ENCODE peak calls at places on chromosomes 3 and 15, in nine cellular contexts. One of them, this sample, is unnamed.

GRCh38 chr15:77552066-77552465 is 80.6 kb downstream of the LINGO1 start:
- DNase-seq in EL: no peak
- DNase-seq in sigmoid colon: no peak
- DNase-seq in H54: no peak
- DNase-seq in activated effector memory CD4-positive, alpha-beta T cell treated with anti-CD3 and anti-CD28 coated beads, Interleukin-2, amount 50 U/mL, for 16 hours: no peak
- DNase-seq in HCEC 1CT: no peak
- DNase-seq in WERI-Rb-1: no peak
- DNase-seq in BJ: no peak
- DNase-seq in substantia nigra: no peak
- DNase-seq in this sample: no peak

GRCh38 chr3:174122411-174122810 is 724.9 kb downstream of the NLGN1 start:
- DNase-seq in EL: no peak
- DNase-seq in sigmoid colon: no peak
- DNase-seq in H54: no peak
- DNase-seq in activated effector memory CD4-positive, alpha-beta T cell treated with anti-CD3 and anti-CD28 coated beads, Interleukin-2, amount 50 U/mL, for 16 hours: no peak
- DNase-seq in HCEC 1CT: no peak
- DNase-seq in WERI-Rb-1: no peak
- DNase-seq in BJ: no peak
- DNase-seq in substantia nigra: no peak
- DNase-seq in this sample: no peak

GRCh38 chr15:96583671-96584070 is 253.2 kb downstream of the NR2F2 start:
- DNase-seq in EL: peak; percentile 29
- DNase-seq in sigmoid colon: no peak
- DNase-seq in H54: no peak
- DNase-seq in activated effector memory CD4-positive, alpha-beta T cell treated with anti-CD3 and anti-CD28 coated beads, Interleukin-2, amount 50 U/mL, for 16 hours: no peak
- DNase-seq in HCEC 1CT: no peak
- DNase-seq in WERI-Rb-1: no peak
- DNase-seq in BJ: no peak
- DNase-seq in substantia nigra: no peak
- DNase-seq in this sample: no peak

GRCh38 chr3:41716391-41716910 is 245.5 kb downstream of the ULK4 start:
- DNase-seq in EL: peak; percentile 17
- DNase-seq in sigmoid colon: no peak
- DNase-seq in H54: no peak
- DNase-seq in activated effector memory CD4-positive, alpha-beta T cell treated with anti-CD3 and anti-CD28 coated beads, Interleukin-2, amount 50 U/mL, for 16 hours: no peak
- DNase-seq in HCEC 1CT: peak; percentile 27
- DNase-seq in WERI-Rb-1: no peak
- DNase-seq in BJ: no peak
- DNase-seq in substantia nigra: no peak
- DNase-seq in this sample: no peak

GRCh38 chr3:58071480-58071971 is 63.3 kb downstream of the FLNB start:
- DNase-seq in EL: no peak
- DNase-seq in sigmoid colon: no peak
- DNase-seq in H54: no peak
- DNase-seq in activated effector memory CD4-positive, alpha-beta T cell treated with anti-CD3 and anti-CD28 coated beads, Interleukin-2, amount 50 U/mL, for 16 hours: no peak
- DNase-seq in HCEC 1CT: no peak
- DNase-seq in WERI-Rb-1: no peak
- DNase-seq in BJ: no peak
- DNase-seq in substantia nigra: no peak
- DNase-seq in this sample: no peak

GRCh38 chr15:52370010-52370409 is 74.4 kb upstream of the MYO5C start:
- DNase-seq in EL: peak; percentile 12
- DNase-seq in sigmoid colon: no peak
- DNase-seq in H54: no peak
- DNase-seq in activated effector memory CD4-positive, alpha-beta T cell treated with anti-CD3 and anti-CD28 coated beads, Interleukin-2, amount 50 U/mL, for 16 hours: no peak
- DNase-seq in HCEC 1CT: peak; percentile 13
- DNase-seq in WERI-Rb-1: no peak
- DNase-seq in BJ: no peak
- DNase-seq in substantia nigra: no peak
- DNase-seq in this sample: no peak

GRCh38 chr15:65631503-65631902 is 9.8 kb downstream of the SLC24A1 start:
- DNase-seq in EL: no peak
- DNase-seq in sigmoid colon: no peak
- DNase-seq in H54: no peak
- DNase-seq in activated effector memory CD4-positive, alpha-beta T cell treated with anti-CD3 and anti-CD28 coated beads, Interleukin-2, amount 50 U/mL, for 16 hours: no peak
- DNase-seq in HCEC 1CT: no peak
- DNase-seq in WERI-Rb-1: no peak
- DNase-seq in BJ: no peak
- DNase-seq in substantia nigra: no peak
- DNase-seq in this sample: no peak

GRCh38 chr3:12239301-12239700 is 49.6 kb upstream of the PPARG start:
- DNase-seq in EL: no peak
- DNase-seq in sigmoid colon: peak; percentile 76
- DNase-seq in H54: no peak
- DNase-seq in activated effector memory CD4-positive, alpha-beta T cell treated with anti-CD3 and anti-CD28 coated beads, Interleukin-2, amount 50 U/mL, for 16 hours: no peak
- DNase-seq in HCEC 1CT: no peak
- DNase-seq in WERI-Rb-1: no peak
- DNase-seq in BJ: no peak
- DNase-seq in substantia nigra: no peak
- DNase-seq in this sample: no peak

GRCh38 chr3:143928056-143928455 is 43.6 kb upstream of the DIPK2A start:
- DNase-seq in EL: no peak
- DNase-seq in sigmoid colon: no peak
- DNase-seq in H54: no peak
- DNase-seq in activated effector memory CD4-positive, alpha-beta T cell treated with anti-CD3 and anti-CD28 coated beads, Interleukin-2, amount 50 U/mL, for 16 hours: no peak
- DNase-seq in HCEC 1CT: no peak
- DNase-seq in WERI-Rb-1: no peak
- DNase-seq in BJ: no peak
- DNase-seq in substantia nigra: no peak
- DNase-seq in this sample: no peak

GRCh38 chr15:59553879-59554735 is 57.5 kb upstream of the GCNT3 start:
- DNase-seq in EL: peak; percentile 36
- DNase-seq in sigmoid colon: peak; percentile 5
- DNase-seq in H54: peak; percentile 12
- DNase-seq in activated effector memory CD4-positive, alpha-beta T cell treated with anti-CD3 and anti-CD28 coated beads, Interleukin-2, amount 50 U/mL, for 16 hours: no peak
- DNase-seq in HCEC 1CT: peak; percentile 19
- DNase-seq in WERI-Rb-1: no peak
- DNase-seq in BJ: no peak
- DNase-seq in substantia nigra: no peak
- DNase-seq in this sample: no peak

GRCh38 chr3:129052675-129053074 is 7.9 kb upstream of the GP9 start:
- DNase-seq in EL: no peak
- DNase-seq in sigmoid colon: no peak
- DNase-seq in H54: no peak
- DNase-seq in activated effector memory CD4-positive, alpha-beta T cell treated with anti-CD3 and anti-CD28 coated beads, Interleukin-2, amount 50 U/mL, for 16 hours: peak; percentile 58
- DNase-seq in HCEC 1CT: no peak
- DNase-seq in WERI-Rb-1: no peak
- DNase-seq in BJ: no peak
- DNase-seq in substantia nigra: peak; percentile 81
- DNase-seq in this sample: no peak

GRCh38 chr3:178901204-178901603 is 170.4 kb downstream of the ZMAT3 start:
- DNase-seq in EL: no peak
- DNase-seq in sigmoid colon: no peak
- DNase-seq in H54: no peak
- DNase-seq in activated effector memory CD4-positive, alpha-beta T cell treated with anti-CD3 and anti-CD28 coated beads, Interleukin-2, amount 50 U/mL, for 16 hours: no peak
- DNase-seq in HCEC 1CT: no peak
- DNase-seq in WERI-Rb-1: no peak
- DNase-seq in BJ: no peak
- DNase-seq in substantia nigra: no peak
- DNase-seq in this sample: no peak

GRCh38 chr15:30670056-30670455 is 44.1 kb downstream of the ARHGAP11B start:
- DNase-seq in EL: peak; percentile 13
- DNase-seq in sigmoid colon: no peak
- DNase-seq in H54: no peak
- DNase-seq in activated effector memory CD4-positive, alpha-beta T cell treated with anti-CD3 and anti-CD28 coated beads, Interleukin-2, amount 50 U/mL, for 16 hours: no peak
- DNase-seq in HCEC 1CT: no peak
- DNase-seq in WERI-Rb-1: no peak
- DNase-seq in BJ: no peak
- DNase-seq in substantia nigra: no peak
- DNase-seq in this sample: no peak

This sample was measured in progenitor cell of endocrine pancreas.